ENCODE peak calls at places on chromosomes 4 and X, in four cellular contexts. H, D, J and Z are unnamed samples.

GRCh38 chr4:110361921-110362320 is 114.0 kb upstream of the ENPEP start:
- DNase-seq in D (no peak), H (no peak), J (no peak), Z (no peak)

GRCh38 chrX:27968891-27969290 is 12.4 kb downstream of the DCAF8L1 start:
- DNase-seq in J (no peak), D (no peak), H (no peak), Z (no peak)

GRCh38 chr4:83149885-83150562 is 35.5 kb upstream of the PLAC8 start:
- DNase-seq in D (no peak), J (no peak), H (no peak), Z (no peak)

GRCh38 chr4:33073811-33074210 is 2353.6 kb downstream of the PCDH7 start:
- DNase-seq in J (peak; percentile 38), D (no peak), H (no peak), Z (no peak)

GRCh38 chr4:154345359-154345758 is 146.2 kb downstream of the DCHS2 start:
- DNase-seq in D (no peak), H (no peak), J (no peak), Z (no peak)

GRCh38 chrX:13164611-13165010 is 120.2 kb upstream of the FAM9C start:
- DNase-seq in H (no peak), D (no peak), J (no peak), Z (no peak)

GRCh38 chrX:153771686-153772607 is 7.9 kb downstream of the PLXNB3 start:
- DNase-seq in D (no peak), J (no peak), H (no peak), Z (no peak)

GRCh38 chrX:133538148-133538547 is 122.9 kb upstream of the GPC4 start:
- DNase-seq in J (no peak), D (no peak), H (no peak), Z (no peak)

GRCh38 chrX:40550069-40550468 is 30.7 kb upstream of the ATP6AP2 start:
- DNase-seq in J (no peak), H (no peak), D (no peak), Z (no peak)

GRCh38 chr4:66577922-66578321 is 907.6 kb upstream of the EPHA5 start:
- DNase-seq in H (no peak), D (no peak), J (no peak), Z (no peak)

GRCh38 chr4:183205682-183206081 is 106.6 kb downstream of the WWC2 start:
- DNase-seq in H (no peak), D (no peak), J (no peak), Z (no peak)

GRCh38 chr4:135741583-135741982 is 1540.0 kb upstream of the PABPC4L start:
- DNase-seq in H (no peak), D (no peak), J (no peak), Z (no peak)

GRCh38 chr4:123399638-123400358 is 3.2 kb downstream of the SPRY1 start:
- DNase-seq in H (no peak), J (no peak), D (no peak), Z (no peak)

GRCh38 chr4:83320548-83320947 is 14.1 kb downstream of the HPSE start:
- DNase-seq in J (peak; percentile 68), H (no peak), D (no peak), Z (peak; percentile 4)

GRCh38 chr4:8207314-8207713 is 8.2 kb downstream of the SH3TC1 start:
- DNase-seq in D (no peak), J (no peak), H (no peak), Z (no peak)

GRCh38 chr4:10640535-10641159 is 43.9 kb downstream of the CLNK start:
- DNase-seq in J (no peak), D (no peak), H (no peak), Z (no peak)

GRCh38 chr4:3269105-3269927 is 20.4 kb downstream of the MSANTD1 start:
- DNase-seq in D (no peak), J (no peak), H (no peak), Z (no peak)

GRCh38 chr4:117900832-117901231 is 133.5 kb upstream of the NDST3 start:
- DNase-seq in J (no peak), D (no peak), H (no peak), Z (no peak)

GRCh38 chr4:129446074-129446473 is 350.1 kb downstream of the C4orf33 start:
- DNase-seq in H (peak; percentile 19), D (no peak), J (no peak), Z (no peak)

GRCh38 chrX:39815621-39816020 is 282.1 kb downstream of the BCOR start:
- DNase-seq in H (no peak), J (no peak), D (no peak), Z (no peak)

GRCh38 chr4:174394915-174395314 is 111.2 kb downstream of the CEP44 start:
- DNase-seq in H (no peak), J (peak; percentile 28), D (no peak), Z (peak; percentile 19)

GRCh38 chrX:136738049-136738729 is 42.5 kb downstream of the ARHGEF6 start:
- DNase-seq in H (no peak), J (no peak), D (no peak), Z (no peak)

GRCh38 chrX:97011540-97011939 is 127.8 kb downstream of the RPA4 start:
- DNase-seq in D (no peak), H (no peak), J (no peak), Z (no peak)

GRCh38 chr4:138927065-138927464 is 88.5 kb upstream of the NOCT start:
- DNase-seq in D (no peak), H (no peak), J (no peak), Z (no peak)

GRCh38 chr4:133130171-133130570 is 18.9 kb upstream of the PCDH10 start:
- DNase-seq in J (no peak), H (no peak), D (no peak), Z (no peak)

GRCh38 chr4:20895208-20895607 is 194.9 kb downstream of the PACRGL start:
- DNase-seq in J (no peak), H (no peak), D (no peak), Z (no peak)

GRCh38 chrX:78140206-78140605 is 756 bp upstream of the TAF9B start:
- DNase-seq in D (no peak), H (no peak), J (no peak), Z (no peak)

GRCh38 chrX:123489011-123489410 is 243.8 kb downstream of the THOC2 start:
- DNase-seq in D (no peak), J (peak; percentile 18), H (no peak), Z (no peak)

GRCh38 chr4:184959309-184959708 is 59.0 kb upstream of the HELT start:
- DNase-seq in H (no peak), J (no peak), D (no peak), Z (no peak)

GRCh38 chr4:45120163-45120562 is 393.8 kb upstream of the GNPDA2 start:
- DNase-seq in H (no peak), D (no peak), J (no peak), Z (no peak)

DNA sequence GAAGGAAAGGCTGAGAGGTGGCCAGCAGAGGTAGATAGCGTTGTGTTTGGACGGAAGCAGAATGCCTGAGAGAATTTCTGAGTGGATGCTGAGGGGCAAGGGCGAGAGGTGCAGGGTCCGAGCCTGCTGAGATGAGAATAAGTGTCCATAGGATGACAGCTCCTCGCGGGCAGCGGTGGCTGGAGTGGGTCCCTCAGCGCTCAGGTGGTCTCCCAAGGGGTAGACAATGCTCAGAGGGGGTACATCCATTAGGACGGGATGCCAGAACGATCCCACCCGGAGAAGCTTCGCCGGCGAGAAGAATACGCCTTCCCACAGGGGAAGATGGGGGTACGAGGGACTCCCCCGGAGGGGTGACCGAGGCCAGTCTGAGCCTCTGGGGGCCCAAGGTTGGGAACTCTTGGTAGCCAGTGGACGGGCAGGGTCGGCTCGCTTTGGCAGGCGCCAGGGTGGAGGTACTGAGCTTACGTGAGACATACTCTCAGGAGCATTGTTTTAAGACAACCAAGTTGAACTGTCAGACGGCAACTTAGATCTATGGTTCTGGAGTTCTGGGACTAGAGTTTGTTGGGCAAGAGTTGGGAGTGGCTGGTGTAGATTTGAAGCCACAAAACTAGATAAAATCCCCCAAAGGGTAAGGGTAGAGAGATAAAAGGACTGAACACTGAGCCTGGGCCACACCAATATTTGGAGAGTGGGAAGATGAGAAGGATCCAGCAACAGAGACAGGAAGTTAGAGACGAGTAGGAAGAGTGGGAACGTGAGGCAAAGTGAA is 15.8 kb downstream of the BRCC3 start:
- DNase-seq in D (no peak), J (no peak), H (no peak), Z (no peak)
- TF ChIP-seq CTCF in D (no peak), J (no peak), H (no peak), Z (no peak)

GRCh38 chr4:69684821-69685220 is 31.8 kb upstream of the UGT2A1 start:
- DNase-seq in D (no peak), H (no peak), J (no peak), Z (no peak)

GRCh38 chr4:69689530-69690111 is 36.6 kb upstream of the UGT2A1 start:
- DNase-seq in D (no peak), H (no peak), J (no peak), Z (no peak)
- H3K4me3 ChIP-seq in D (no peak overlapping the region), H (no peak overlapping the region), J (no peak overlapping the region), Z (no peak overlapping the region)

GRCh38 chr4:1051472-1051871 is 40.0 kb downstream of the FGFRL1 start:
- DNase-seq in H (no peak), D (no peak), J (no peak), Z (no peak)

GRCh38 chr4:1052231-1052671 is 40.8 kb downstream of the FGFRL1 start:
- DNase-seq in H (no peak), D (no peak), J (no peak), Z (no peak)

GRCh38 chr4:1049591-1049905 is 38.1 kb downstream of the FGFRL1 start:
- DNase-seq in H (no peak), D (no peak), J (no peak), Z (no peak)

GRCh38 chr4:1048781-1049590 is 37.6 kb downstream of the FGFRL1 start:
- DNase-seq in J (no peak), H (no peak), D (no peak), Z (no peak)

GRCh38 chr4:1050486-1051213 is 39.2 kb downstream of the FGFRL1 start:
- DNase-seq in D (no peak), H (no peak), J (no peak), Z (no peak)
- TF ChIP-seq CTCF in D (no peak), H (peak; percentile 74), J (peak; percentile 18), Z (no peak)

GRCh38 chrX:85379174-85379907 is at the start of gene POF1B:
- DNase-seq in H (no peak), J (no peak), D (no peak), Z (no peak)
- H3K4me3 ChIP-seq in H (no peak within 1 kb of the TSS), J (no peak within 1 kb of the TSS), D (no peak within 1 kb of the TSS), Z (no peak within 1 kb of the TSS)

GRCh38 chr4:24057915-24058559 is 168.2 kb upstream of the PPARGC1A start:
- DNase-seq in H (no peak), D (no peak), J (no peak), Z (no peak)
- TF ChIP-seq CTCF in H (no peak), D (no peak), J (no peak), Z (no peak)

GRCh38 chr4:153260152-153260551 is 55.9 kb downstream of the TRIM2 start:
- DNase-seq in H (no peak), J (no peak), D (no peak), Z (no peak)
- H3K4me3 ChIP-seq in H (peak overlapping the region; percentile 1), J (peak overlapping the region; percentile 34), D (no peak overlapping the region), Z (no peak overlapping the region)

DNA sequence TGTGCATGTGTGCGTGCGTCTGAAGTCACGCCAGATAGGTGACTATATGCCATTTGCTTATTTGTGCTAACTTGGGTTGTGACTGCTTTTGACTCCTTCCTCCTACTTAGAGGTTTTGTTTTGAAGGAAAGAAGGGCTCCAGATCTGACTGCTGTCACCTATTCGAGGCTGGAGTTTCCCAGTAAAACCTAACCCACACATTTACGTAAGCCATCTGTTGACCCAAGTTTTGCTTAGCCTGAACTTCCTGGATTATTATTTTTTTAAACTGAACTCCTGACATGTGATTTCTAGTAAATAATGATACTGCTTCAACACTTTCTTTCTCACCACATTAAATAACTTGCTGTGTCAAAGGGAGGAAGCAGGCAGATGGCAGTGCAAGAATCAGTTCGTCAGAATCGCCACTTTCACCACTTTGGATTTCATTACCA is 41.5 kb downstream of the DTHD1 start:
- DNase-seq in D (no peak), H (no peak), J (no peak), Z (no peak)
- TF ChIP-seq CTCF in D (no peak), H (no peak), J (no peak), Z (no peak)

GRCh38 chr4:25867781-25868180 is 5.0 kb upstream of the SEL1L3 start:
- DNase-seq in H (no peak), J (no peak), D (no peak), Z (no peak)
- H3K4me3 ChIP-seq in H (no peak overlapping the region), J (no peak overlapping the region), D (no peak overlapping the region), Z (no peak overlapping the region)